ENCODE peak calls at places on chromosome 5, in eight cellular contexts. One of them, this sample, is unnamed.

GRCh38 chr5:14414615-14415515 is 166.7 kb upstream of the OTULINL start:
- ATAC-seq in A549: no peak
- ATAC-seq in HCT116: no peak
- ATAC-seq in gastrocnemius medialis: no peak
- ATAC-seq in HepG2: no peak
- ATAC-seq in heart left ventricle: no peak
- ATAC-seq in K562: no peak
- ATAC-seq in right lobe of liver: no peak
- ATAC-seq in this sample: no peak

GRCh38 chr5:39794511-39794910 is 369.7 kb upstream of the DAB2 start:
- ATAC-seq in A549: no peak
- ATAC-seq in HCT116: no peak
- ATAC-seq in gastrocnemius medialis: peak
- ATAC-seq in HepG2: no peak
- ATAC-seq in heart left ventricle: peak
- ATAC-seq in K562: no peak
- ATAC-seq in right lobe of liver: no peak
- ATAC-seq in this sample: no peak

GRCh38 chr5:149007174-149007573 is 55.7 kb downstream of the SH3TC2 start:
- ATAC-seq in A549: no peak
- ATAC-seq in HCT116: no peak
- ATAC-seq in gastrocnemius medialis: no peak
- ATAC-seq in HepG2: no peak
- ATAC-seq in heart left ventricle: no peak
- ATAC-seq in K562: no peak
- ATAC-seq in right lobe of liver: no peak
- ATAC-seq in this sample: no peak

GRCh38 chr5:79386679-79387078 is 127.3 kb downstream of the HOMER1 start:
- ATAC-seq in A549: no peak
- ATAC-seq in HCT116: no peak
- ATAC-seq in gastrocnemius medialis: no peak
- ATAC-seq in HepG2: no peak
- ATAC-seq in heart left ventricle: no peak
- ATAC-seq in K562: no peak
- ATAC-seq in right lobe of liver: no peak
- ATAC-seq in this sample: no peak

GRCh38 chr5:64019746-64020145 is 57.5 kb upstream of the HTR1A start:
- ATAC-seq in A549: no peak
- ATAC-seq in HCT116: no peak
- ATAC-seq in gastrocnemius medialis: no peak
- ATAC-seq in HepG2: no peak
- ATAC-seq in heart left ventricle: no peak
- ATAC-seq in K562: no peak
- ATAC-seq in right lobe of liver: no peak
- ATAC-seq in this sample: no peak

GRCh38 chr5:16061163-16061562 is 118.4 kb downstream of the MARCHF11 start:
- ATAC-seq in A549: no peak
- ATAC-seq in HCT116: no peak
- ATAC-seq in gastrocnemius medialis: no peak
- ATAC-seq in HepG2: no peak
- ATAC-seq in heart left ventricle: no peak
- ATAC-seq in K562: no peak
- ATAC-seq in right lobe of liver: no peak
- ATAC-seq in this sample: no peak

GRCh38 chr5:36079200-36079761 is 12.6 kb upstream of the UGT3A2 start:
- ATAC-seq in A549: peak
- ATAC-seq in HCT116: peak
- ATAC-seq in gastrocnemius medialis: peak
- ATAC-seq in HepG2: peak
- ATAC-seq in heart left ventricle: peak
- ATAC-seq in K562: peak
- ATAC-seq in right lobe of liver: peak
- ATAC-seq in this sample: peak

GRCh38 chr5:7271728-7272127 is 124.2 kb upstream of the ADCY2 start:
- ATAC-seq in A549: no peak
- ATAC-seq in HCT116: no peak
- ATAC-seq in gastrocnemius medialis: no peak
- ATAC-seq in HepG2: no peak
- ATAC-seq in heart left ventricle: no peak
- ATAC-seq in K562: no peak
- ATAC-seq in right lobe of liver: no peak
- ATAC-seq in this sample: no peak

GRCh38 chr5:140408750-140409241 is 7.2 kb downstream of the ANKHD1 start:
- ATAC-seq in A549: peak
- ATAC-seq in HCT116: no peak
- ATAC-seq in gastrocnemius medialis: peak
- ATAC-seq in HepG2: peak
- ATAC-seq in heart left ventricle: peak
- ATAC-seq in K562: peak
- ATAC-seq in right lobe of liver: peak
- ATAC-seq in this sample: no peak

GRCh38 chr5:93305984-93306383 is 275.0 kb downstream of the NR2F1-AS1 start:
- ATAC-seq in A549: no peak
- ATAC-seq in HCT116: no peak
- ATAC-seq in gastrocnemius medialis: no peak
- ATAC-seq in HepG2: no peak
- ATAC-seq in heart left ventricle: peak
- ATAC-seq in K562: no peak
- ATAC-seq in right lobe of liver: no peak
- ATAC-seq in this sample: no peak

GRCh38 chr5:101424530-101425175 is 521.6 kb upstream of the ST8SIA4 start:
- ATAC-seq in A549: no peak
- ATAC-seq in HCT116: no peak
- ATAC-seq in gastrocnemius medialis: no peak
- ATAC-seq in HepG2: no peak
- ATAC-seq in heart left ventricle: no peak
- ATAC-seq in K562: no peak
- ATAC-seq in right lobe of liver: no peak
- ATAC-seq in this sample: no peak

GRCh38 chr5:54526604-54527359 is 9.2 kb downstream of the SNX18 start:
- ATAC-seq in A549: no peak
- ATAC-seq in HCT116: no peak
- ATAC-seq in gastrocnemius medialis: peak
- ATAC-seq in HepG2: no peak
- ATAC-seq in heart left ventricle: no peak
- ATAC-seq in K562: no peak
- ATAC-seq in right lobe of liver: no peak
- ATAC-seq in this sample: no peak

GRCh38 chr5:137199966-137200365 is 299.2 kb downstream of the SPOCK1 start:
- ATAC-seq in A549: peak
- ATAC-seq in HCT116: no peak
- ATAC-seq in gastrocnemius medialis: no peak
- ATAC-seq in HepG2: no peak
- ATAC-seq in heart left ventricle: no peak
- ATAC-seq in K562: no peak
- ATAC-seq in right lobe of liver: no peak
- ATAC-seq in this sample: no peak

GRCh38 chr5:107478068-107478641 is 192.6 kb downstream of the EFNA5 start:
- ATAC-seq in A549: no peak
- ATAC-seq in HCT116: no peak
- ATAC-seq in gastrocnemius medialis: no peak
- ATAC-seq in HepG2: no peak
- ATAC-seq in heart left ventricle: no peak
- ATAC-seq in K562: no peak
- ATAC-seq in right lobe of liver: no peak
- ATAC-seq in this sample: no peak

GRCh38 chr5:67244345-67244793 is 47.8 kb upstream of the CD180 start:
- ATAC-seq in A549: no peak
- ATAC-seq in HCT116: no peak
- ATAC-seq in gastrocnemius medialis: peak
- ATAC-seq in HepG2: peak
- ATAC-seq in heart left ventricle: peak
- ATAC-seq in K562: no peak
- ATAC-seq in right lobe of liver: peak
- ATAC-seq in this sample: peak

GRCh38 chr5:125214080-125214479 is 467.6 kb upstream of the ZNF608 start:
- ATAC-seq in A549: no peak
- ATAC-seq in HCT116: no peak
- ATAC-seq in gastrocnemius medialis: no peak
- ATAC-seq in HepG2: no peak
- ATAC-seq in heart left ventricle: no peak
- ATAC-seq in K562: no peak
- ATAC-seq in right lobe of liver: no peak
- ATAC-seq in this sample: no peak

GRCh38 chr5:169288066-169288753 is 12.7 kb downstream of the SLIT3 start:
- ATAC-seq in A549: no peak
- ATAC-seq in HCT116: no peak
- ATAC-seq in gastrocnemius medialis: no peak
- ATAC-seq in HepG2: no peak
- ATAC-seq in heart left ventricle: no peak
- ATAC-seq in K562: no peak
- ATAC-seq in right lobe of liver: no peak
- ATAC-seq in this sample: no peak

GRCh38 chr5:169291877-169292276 is 9.1 kb downstream of the SLIT3 start:
- ATAC-seq in A549: no peak
- ATAC-seq in HCT116: no peak
- ATAC-seq in gastrocnemius medialis: peak
- ATAC-seq in HepG2: no peak
- ATAC-seq in heart left ventricle: no peak
- ATAC-seq in K562: no peak
- ATAC-seq in right lobe of liver: no peak
- ATAC-seq in this sample: no peak

GRCh38 chr5:169290895-169291294 is 10.0 kb downstream of the SLIT3 start:
- ATAC-seq in A549: peak
- ATAC-seq in HCT116: no peak
- ATAC-seq in gastrocnemius medialis: no peak
- ATAC-seq in HepG2: no peak
- ATAC-seq in heart left ventricle: no peak
- ATAC-seq in K562: no peak
- ATAC-seq in right lobe of liver: no peak
- ATAC-seq in this sample: no peak

GRCh38 chr5:169287529-169287928 is 13.4 kb downstream of the SLIT3 start:
- ATAC-seq in A549: no peak
- ATAC-seq in HCT116: no peak
- ATAC-seq in gastrocnemius medialis: no peak
- ATAC-seq in HepG2: no peak
- ATAC-seq in heart left ventricle: no peak
- ATAC-seq in K562: no peak
- ATAC-seq in right lobe of liver: no peak
- ATAC-seq in this sample: no peak

GRCh38 chr5:169289520-169289919 is 11.4 kb downstream of the SLIT3 start:
- ATAC-seq in A549: peak
- ATAC-seq in HCT116: no peak
- ATAC-seq in gastrocnemius medialis: no peak
- ATAC-seq in HepG2: no peak
- ATAC-seq in heart left ventricle: no peak
- ATAC-seq in K562: no peak
- ATAC-seq in right lobe of liver: no peak
- ATAC-seq in this sample: no peak
- TF ChIP-seq CTCF in A549: peak
- TF ChIP-seq CTCF in HCT116: no peak
- TF ChIP-seq CTCF in gastrocnemius medialis: no peak
- TF ChIP-seq CTCF in HepG2: no peak
- TF ChIP-seq CTCF in heart left ventricle: no peak
- TF ChIP-seq CTCF in K562: no peak
- TF ChIP-seq CTCF in right lobe of liver: no peak
- TF ChIP-seq CTCF in this sample: no peak

DNA sequence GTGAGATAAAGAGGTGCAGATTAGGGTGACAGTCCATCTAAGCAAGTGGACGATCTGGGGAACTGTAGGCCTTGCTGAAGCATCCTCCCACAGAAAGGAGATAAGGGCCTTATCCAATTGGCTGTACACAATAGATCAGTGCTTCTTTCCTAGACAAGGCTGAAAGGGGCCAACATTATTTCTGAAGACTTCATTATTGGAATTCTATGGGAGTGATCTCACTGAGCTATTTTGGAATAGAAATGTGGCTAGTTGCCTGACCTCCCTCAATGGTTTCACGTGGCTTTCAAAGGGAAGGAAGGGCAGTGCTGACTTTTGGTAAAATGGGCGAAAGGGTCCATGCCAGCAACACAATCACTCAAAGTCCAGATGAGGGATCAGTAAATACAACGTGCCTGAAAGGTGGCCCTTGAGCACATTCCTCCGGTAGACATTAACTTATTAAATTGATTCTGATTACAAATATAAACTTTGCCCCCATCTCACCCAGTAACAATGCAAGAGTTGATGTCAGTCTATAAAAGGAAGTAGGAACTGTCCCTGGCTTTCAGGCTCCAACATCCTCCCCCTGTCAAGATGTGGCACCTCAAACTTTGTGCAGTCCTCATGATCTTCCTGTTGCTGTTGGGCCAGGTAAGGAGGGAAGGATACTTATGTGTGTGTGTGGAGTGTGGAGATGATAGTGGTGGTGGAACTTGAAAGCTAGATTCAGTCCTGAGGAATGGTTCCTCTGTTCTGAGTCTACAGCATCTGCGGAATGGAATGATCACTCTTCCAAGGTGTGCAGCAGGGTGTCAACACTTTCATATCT is at the start of gene LEAP2:
- ATAC-seq in A549: peak
- ATAC-seq in HCT116: no peak
- ATAC-seq in gastrocnemius medialis: no peak
- ATAC-seq in HepG2: peak
- ATAC-seq in heart left ventricle: peak
- ATAC-seq in K562: peak
- ATAC-seq in right lobe of liver: peak
- ATAC-seq in this sample: no peak
- TF ChIP-seq POLR2A in A549: no peak
- TF ChIP-seq POLR2A in HCT116: no peak
- TF ChIP-seq POLR2A in gastrocnemius medialis: no peak
- TF ChIP-seq POLR2A in HepG2: peak
- TF ChIP-seq POLR2A in heart left ventricle: no peak
- TF ChIP-seq POLR2A in K562: peak
- TF ChIP-seq POLR2A in right lobe of liver: peak
- TF ChIP-seq POLR2A in this sample: no peak

GRCh38 chr5:136194611-136195010 is 1.6 kb upstream of the SMIM32 start:
- ATAC-seq in A549: no peak
- ATAC-seq in HCT116: no peak
- ATAC-seq in gastrocnemius medialis: no peak
- ATAC-seq in HepG2: no peak
- ATAC-seq in heart left ventricle: no peak
- ATAC-seq in K562: no peak
- ATAC-seq in right lobe of liver: no peak
- ATAC-seq in this sample: no peak
- H3K4me3 ChIP-seq in A549: no peak
- H3K4me3 ChIP-seq in HCT116: no peak
- H3K4me3 ChIP-seq in gastrocnemius medialis: no peak
- H3K4me3 ChIP-seq in HepG2: no peak
- H3K4me3 ChIP-seq in heart left ventricle: no peak
- H3K4me3 ChIP-seq in K562: no peak
- H3K4me3 ChIP-seq in right lobe of liver: no peak
- H3K4me3 ChIP-seq in this sample: no peak

DNA sequence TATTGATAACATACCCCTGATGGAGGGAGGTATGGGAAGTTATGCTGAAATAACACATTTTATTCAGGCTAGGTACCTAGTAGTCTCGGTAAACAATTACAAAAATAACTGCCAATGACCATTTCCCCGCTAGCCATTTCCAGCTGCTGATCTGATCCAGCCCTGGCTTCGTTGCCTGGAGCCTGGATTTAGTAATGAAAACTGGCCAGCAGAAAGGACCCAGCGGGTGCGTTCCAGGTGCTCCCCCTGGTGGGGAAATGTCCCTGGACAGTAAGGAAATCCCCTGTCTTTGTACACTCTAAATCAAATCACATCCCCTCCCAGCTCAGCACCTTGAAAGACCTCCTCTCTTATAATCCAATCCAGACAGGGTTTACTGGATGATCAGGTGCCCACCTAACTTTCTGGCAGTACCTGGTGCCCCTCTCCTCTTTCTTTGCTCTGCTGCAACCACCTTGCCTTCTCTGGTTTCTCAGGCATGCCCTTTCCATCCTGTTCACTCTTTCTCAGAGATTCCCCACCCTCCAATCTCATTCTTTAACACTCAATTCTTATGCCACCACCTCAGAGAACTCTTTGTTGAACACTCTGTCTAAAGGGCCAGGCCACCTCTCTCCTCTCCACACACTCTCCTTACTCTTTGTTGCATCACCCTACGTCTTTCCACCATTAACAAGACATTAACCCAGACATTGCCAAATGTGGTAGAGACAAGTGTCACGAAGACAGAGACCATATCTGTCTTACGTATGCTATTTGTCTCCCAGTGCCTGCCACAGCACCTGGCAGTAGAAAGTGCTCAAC is 50.1 kb upstream of the SMAD5 start:
- ATAC-seq in A549: peak
- ATAC-seq in HCT116: peak
- ATAC-seq in gastrocnemius medialis: peak
- ATAC-seq in HepG2: peak
- ATAC-seq in heart left ventricle: peak
- ATAC-seq in K562: peak
- ATAC-seq in right lobe of liver: no peak
- ATAC-seq in this sample: no peak
- TF ChIP-seq CTCF in A549: peak
- TF ChIP-seq CTCF in HCT116: peak
- TF ChIP-seq CTCF in gastrocnemius medialis: peak
- TF ChIP-seq CTCF in HepG2: peak
- TF ChIP-seq CTCF in heart left ventricle: peak
- TF ChIP-seq CTCF in K562: peak
- TF ChIP-seq CTCF in right lobe of liver: peak
- TF ChIP-seq CTCF in this sample: peak

This sample was measured in gastroesophageal sphincter.